ENCODE peak calls at places on chromosomes 3 and 15, in nine cellular contexts. C is stimulated activated CD4-positive, alpha-beta T cell treated with anti-CD3 and anti-CD28 coated beads, Interleukin-2, amount 100 ng/mL, for 48 hours; S is AG09309; Y is IMR-90; D is stimulated activated CD8-positive, alpha-beta memory T cell treated with anti-CD3 and anti-CD28 coated beads, Interleukin-4, amount 100 ng/mL, for 24 hours; P is central memory CD8-positive, alpha-beta T cell; B is germinal center; A is T1000; U is GM06990. K is an unnamed sample.

GRCh38 chr3:45841701-45842491 is at the start of gene LZTFL1:
- DNase-seq in P (peak; percentile 71), B (peak; percentile 93), A (peak; percentile 94), D (peak; percentile 79), U (peak; percentile 80), C (peak; percentile 73), Y (peak; percentile 98), S (peak; percentile 87), K (peak; percentile 97)

GRCh38 chr15:90869601-90870353 is 1.4 kb downstream of the FURIN start:
- DNase-seq in D (peak; percentile 42), C (peak; percentile 52), A (peak; percentile 66), Y (peak; percentile 84), U (no peak), B (no peak), S (no peak), P (no peak), K (peak; percentile 29)

GRCh38 chr3:79976466-79976865 is 208.7 kb upstream of the ROBO1 start:
- DNase-seq in Y (no peak), D (no peak), U (no peak), C (no peak), B (no peak), S (no peak), A (no peak), P (no peak), K (no peak)

GRCh38 chr3:126422121-126422520 is 27.4 kb downstream of the CFAP100 start:
- DNase-seq in U (no peak), C (no peak), P (no peak), A (no peak), Y (no peak), D (no peak), B (no peak), S (no peak), K (no peak)

GRCh38 chr3:197371521-197372075 is 73.2 kb upstream of the DLG1 start:
- DNase-seq in P (no peak), U (no peak), B (no peak), S (no peak), D (no peak), A (no peak), C (no peak), Y (no peak), K (no peak)

GRCh38 chr3:122962149-122962548 is 65.4 kb downstream of the SEMA5B start:
- DNase-seq in A (no peak), P (no peak), Y (no peak), B (no peak), D (no peak), C (no peak), U (no peak), S (no peak), K (no peak)

GRCh38 chr15:92638709-92639365 is 16.7 kb downstream of the FAM174B start:
- DNase-seq in D (no peak), P (no peak), C (no peak), B (no peak), U (peak; percentile 52), Y (no peak), A (no peak), S (no peak), K (no peak)

GRCh38 chr3:132637590-132637989 is 22.0 kb downstream of the ACAD11 start:
- DNase-seq in S (no peak), A (no peak), D (no peak), Y (peak; percentile 49), U (no peak), B (no peak), C (no peak), P (no peak), K (no peak)

GRCh38 chr3:13895155-13896105 is 15.6 kb upstream of the WNT7A start:
- DNase-seq in C (peak; percentile 95), A (no peak), Y (peak; percentile 71), P (peak; percentile 94), D (peak; percentile 95), B (peak; percentile 91), S (peak; percentile 34), U (peak; percentile 93), K (peak; percentile 74)

GRCh38 chr3:113079532-113079931 is 88.7 kb downstream of the GTPBP8 start:
- DNase-seq in C (no peak), U (peak; percentile 12), Y (peak; percentile 13), A (no peak), S (no peak), P (no peak), D (no peak), B (peak; percentile 41), K (no peak)

GRCh38 chr3:46607603-46608028 is 4.7 kb upstream of the FAM240A start:
- DNase-seq in U (no peak), S (no peak), Y (no peak), D (no peak), C (no peak), P (no peak), B (no peak), A (no peak), K (no peak)

GRCh38 chr3:54853573-54854404 is 74.1 kb downstream of the LRTM1 start:
- DNase-seq in Y (peak; percentile 74), S (no peak), B (peak; percentile 77), C (peak; percentile 54), P (no peak), U (peak; percentile 35), A (peak; percentile 69), D (peak; percentile 14), K (peak; percentile 56)

GRCh38 chr3:178551916-178552321 is 15.7 kb downstream of the KCNMB2 start:
- DNase-seq in A (no peak), Y (peak; percentile 13), C (no peak), D (no peak), S (peak; percentile 35), B (no peak), U (no peak), P (no peak), K (no peak)

GRCh38 chr3:171516765-171517164 is 56.6 kb upstream of the TNIK start:
- DNase-seq in A (no peak), U (no peak), P (no peak), D (no peak), S (no peak), C (no peak), B (no peak), Y (no peak), K (no peak)

GRCh38 chr3:123559040-123559861 is 25.6 kb downstream of the HACD2 start:
- DNase-seq in C (no peak), D (no peak), S (no peak), B (peak; percentile 63), A (no peak), P (no peak), Y (peak; percentile 64), U (peak; percentile 10), K (peak; percentile 15)

GRCh38 chr15:58628206-58629057 is 121.1 kb downstream of the ADAM10 start:
- DNase-seq in D (no peak), B (no peak), U (no peak), P (no peak), S (no peak), C (no peak), A (no peak), Y (no peak), K (no peak)